ENCODE peak calls at places on chromosomes 7 and 10, in four cellular contexts. Z is B cell; M is HL-60; S is activated CD8-positive, alpha-beta T cell treated with anti-CD3 and anti-CD28 coated beads for 36 hours. X is an unnamed sample.

GRCh38 chr10:86123745-86124144 is 242.8 kb downstream of the GRID1 start:
- DNase-seq in S (no peak), M (no peak), Z (no peak), X (no peak)

GRCh38 chr10:28935061-28935460 is 257.7 kb downstream of the BAMBI start:
- DNase-seq in M (no peak), Z (no peak), S (no peak), X (no peak)

GRCh38 chr7:95608344-95609173 is 12.2 kb upstream of the PDK4 start:
- DNase-seq in M (peak), Z (peak), S (peak), X (peak)

GRCh38 chr7:77327932-77328628 is 88.1 kb downstream of the GSAP start:
- DNase-seq in S (peak), M (no peak), Z (no peak), X (no peak)

GRCh38 chr10:124586142-124586541 is 124.5 kb downstream of the LHPP start:
- DNase-seq in S (no peak), M (no peak), Z (no peak), X (no peak)

GRCh38 chr10:129725482-129725881 is 238.6 kb downstream of the EBF3 start:
- DNase-seq in S (no peak), Z (no peak), M (no peak), X (no peak)

GRCh38 chr7:26813426-26813825 is 51.0 kb downstream of the SKAP2 start:
- DNase-seq in S (no peak), M (no peak), Z (no peak), X (no peak)

GRCh38 chr7:155921804-155922506 is 109.7 kb upstream of the SHH start:
- DNase-seq in S (no peak), M (no peak), Z (no peak), X (no peak)

GRCh38 chr7:19290936-19291335 is 145.7 kb upstream of the FERD3L start:
- DNase-seq in S (no peak), M (no peak), Z (no peak), X (no peak)

GRCh38 chr10:77165445-77166316 is 471.9 kb downstream of the KCNMA1 start:
- DNase-seq in S (peak), M (peak), Z (peak), X (no peak)

GRCh38 chr7:70893985-70894722 is 237.8 kb upstream of the GALNT17 start:
- DNase-seq in Z (no peak), M (no peak), S (no peak), X (no peak)

GRCh38 chr10:116779076-116779687 is 36.8 kb upstream of the HSPA12A start:
- DNase-seq in M (no peak), Z (no peak), S (no peak), X (no peak)

GRCh38 chr7:128459394-128459878 is 3.8 kb downstream of the HILPDA start:
- DNase-seq in Z (peak), M (peak), S (peak), X (peak)

GRCh38 chr10:83425306-83425705 is 714.0 kb upstream of the GHITM start:
- DNase-seq in M (no peak), Z (no peak), S (no peak), X (no peak)

GRCh38 chr7:127251048-127251451 is 1.7 kb downstream of the GRM8 start:
- DNase-seq in M (no peak), Z (peak), S (peak), X (no peak)

GRCh38 chr7:636396-636795 is 90.1 kb upstream of the DNAAF5 start:
- DNase-seq in S (peak), M (no peak), Z (peak), X (no peak)

GRCh38 chr7:127114739-127115265 is 137.9 kb downstream of the GRM8 start:
- DNase-seq in Z (no peak), S (peak), M (no peak), X (no peak)

GRCh38 chr7:75042831-75043703 is 30.5 kb downstream of the RCC1L start:
- DNase-seq in S (no peak), Z (no peak), M (no peak), X (no peak)

GRCh38 chr10:2978111-2978510 is 89.2 kb upstream of the PFKP start:
- DNase-seq in M (no peak), Z (peak), S (no peak), X (no peak)

GRCh38 chr7:38855867-38856266 is 53.1 kb downstream of the VPS41 start:
- DNase-seq in M (no peak), S (no peak), Z (no peak), X (no peak)

GRCh38 chr10:5943536-5943935 is 33.8 kb downstream of the IL15RA start:
- DNase-seq in S (no peak), Z (no peak), M (no peak), X (no peak)

GRCh38 chr7:141262101-141262819 is 188.4 kb downstream of the TMEM178B start:
- DNase-seq in S (no peak), M (no peak), Z (no peak), X (no peak)
- TF ChIP-seq CTCF in S (no peak), M (no peak), Z (no peak), X (no peak)

GRCh38 chr10:132960651-132961419 is 18.5 kb upstream of the CFAP46 start:
- DNase-seq in S (no peak), M (no peak), Z (no peak), X (peak)

GRCh38 chr10:132963430-132963960 is 21.1 kb upstream of the CFAP46 start:
- DNase-seq in M (no peak), S (no peak), Z (no peak), X (no peak)

GRCh38 chr10:132961420-132961803 is 19.0 kb upstream of the CFAP46 start:
- DNase-seq in Z (no peak), M (no peak), S (no peak), X (no peak)

GRCh38 chr10:132962623-132963429 is 20.5 kb upstream of the CFAP46 start:
- DNase-seq in Z (no peak), M (no peak), S (no peak), X (no peak)

DNA sequence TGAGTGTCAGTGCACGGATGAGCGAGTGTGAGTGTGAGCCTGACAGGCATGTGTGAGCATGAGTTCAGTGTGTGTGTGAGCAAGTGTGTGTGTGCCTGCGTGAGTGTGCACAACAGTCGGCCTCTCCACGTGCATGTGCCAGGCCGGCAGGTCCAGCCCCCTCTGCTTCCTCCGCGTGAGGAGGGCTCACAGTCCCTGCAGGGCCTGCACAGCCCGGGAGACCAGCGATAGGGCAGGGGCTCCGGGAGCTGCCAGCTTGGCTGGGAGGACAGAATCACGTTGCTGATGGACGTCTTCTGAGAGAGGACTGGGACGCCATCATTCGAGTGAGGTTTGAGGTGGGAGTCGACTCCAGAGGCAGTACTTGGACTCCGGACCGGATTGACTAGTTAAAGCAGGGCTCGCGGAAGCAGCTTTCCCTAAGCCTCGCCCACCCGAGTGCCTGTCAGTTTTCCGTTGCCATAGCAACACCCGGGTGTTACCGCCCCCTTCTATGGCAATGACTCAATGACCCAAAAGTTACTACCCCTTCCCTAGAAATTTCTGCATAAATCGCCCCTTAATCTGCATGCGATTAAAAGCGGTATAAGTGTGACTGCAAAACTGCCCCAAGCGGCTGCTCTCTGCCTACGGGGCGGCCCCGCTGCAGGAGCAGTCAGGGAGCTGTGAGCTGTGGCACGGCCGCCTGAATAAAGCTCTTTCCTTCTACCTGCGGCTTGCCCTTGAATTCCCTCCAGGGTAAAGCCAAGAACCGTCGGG is 19.7 kb upstream of the CFAP46 start:
- DNase-seq in Z (peak), M (no peak), S (peak), X (peak)
- TF ChIP-seq CTCF in Z (no peak), M (no peak), S (no peak), X (no peak)

DNA sequence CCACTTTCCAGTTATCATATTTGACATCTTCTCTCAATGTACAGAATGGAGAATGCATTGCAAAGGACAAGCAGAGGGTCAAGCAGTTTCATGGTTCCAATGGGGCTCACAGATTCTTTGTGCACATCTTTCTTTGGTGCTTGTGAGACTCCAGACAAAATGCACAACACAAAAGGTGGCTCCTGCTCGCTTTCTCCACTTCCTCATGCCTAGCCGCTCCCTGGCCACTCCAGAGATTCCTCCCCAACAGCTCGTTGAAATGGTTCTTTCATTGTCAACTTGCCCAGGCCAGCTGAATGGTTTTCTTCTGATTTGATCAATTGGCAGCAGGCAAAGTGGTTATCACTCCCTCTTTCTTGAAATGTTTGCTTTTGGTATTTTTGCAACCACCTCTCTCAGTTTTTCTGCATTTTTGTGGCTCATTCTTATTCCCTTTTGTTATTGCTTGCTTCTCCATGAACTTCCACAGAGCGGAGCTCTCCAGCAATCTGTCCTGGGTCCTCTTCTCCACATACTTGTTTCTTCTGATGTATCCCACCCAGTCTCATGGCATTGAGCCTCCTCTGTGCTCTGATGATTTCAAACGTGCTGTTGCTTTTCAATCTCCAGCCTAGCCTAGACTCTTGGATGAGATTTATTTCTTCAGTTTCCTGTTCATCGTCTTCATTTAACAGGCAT is 507.8 kb upstream of the MKI67 start:
- DNase-seq in Z (no peak), S (no peak), M (no peak), X (no peak)
- TF ChIP-seq CTCF in Z (no peak), S (no peak), M (no peak), X (no peak)

DNA sequence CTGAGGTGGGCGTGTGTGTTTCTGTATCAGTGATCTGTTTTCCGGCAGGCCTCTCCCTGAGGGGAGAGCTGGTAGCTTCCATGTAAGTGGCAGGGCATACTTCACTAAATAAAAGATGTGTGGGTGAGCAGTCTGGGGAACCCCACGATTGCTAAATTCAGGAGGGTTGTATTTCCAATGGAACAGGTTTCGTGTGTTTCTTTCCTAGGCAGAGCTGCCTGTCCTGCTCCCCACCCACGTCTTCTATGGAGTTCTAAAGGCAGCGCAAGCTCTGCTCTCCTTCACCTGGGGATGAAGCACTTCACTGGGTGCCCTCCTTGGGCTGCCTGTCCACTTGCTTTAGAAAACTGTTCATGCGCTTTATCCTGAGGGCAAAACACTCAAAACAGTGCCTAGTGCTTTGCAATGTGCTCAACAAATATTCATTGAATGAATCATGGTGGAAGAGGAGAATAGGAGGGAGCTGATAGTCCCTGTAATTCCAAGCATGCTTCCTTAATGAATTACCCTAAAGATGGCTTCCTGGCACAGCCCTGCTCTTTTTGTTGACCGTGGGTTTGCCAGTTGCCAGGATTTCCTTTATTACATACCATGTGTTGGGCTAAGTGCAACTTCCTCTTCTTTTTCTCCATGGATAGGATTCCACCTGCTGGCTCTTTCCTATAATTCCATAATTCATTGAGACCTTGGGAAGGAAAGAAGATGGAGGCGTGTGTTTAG is 50.6 kb upstream of the SRPK2 start:
- DNase-seq in Z (no peak), S (no peak), M (no peak), X (no peak)
- TF ChIP-seq CTCF in Z (no peak), S (no peak), M (no peak), X (no peak)

GRCh38 chr7:112500619-112501018 is 19.8 kb downstream of the LSMEM1 start:
- DNase-seq in M (no peak), S (no peak), Z (no peak), X (no peak)
- TF ChIP-seq CTCF in M (no peak), S (no peak), Z (no peak), X (no peak)

GRCh38 chr10:69123306-69123746 is 652 bp upstream of the VPS26A start:
- DNase-seq in M (no peak), Z (no peak), S (no peak), X (peak)
- TF ChIP-seq CTCF in M (no peak), Z (no peak), S (peak), X (peak)

GRCh38 chr7:53835301-53835700 is 706.9 kb upstream of the VSTM2A start:
- DNase-seq in S (no peak), Z (no peak), M (no peak), X (no peak)
- TF ChIP-seq CTCF in S (no peak), Z (no peak), M (no peak), X (no peak)

X was measured in CD14-positive monocyte.